ENCODE peak calls at places on chromosomes 4 and X, in seven cellular contexts. X is K562, Z is PC-3, Y is H9, P is IMR-90, J is endothelial cell of umbilical vein, M is PC-9. B is an unnamed sample.

GRCh38 chr4:17153572-17153971 is 255.1 kb upstream of the LDB2 start:
- DNase-seq in X (no peak), Z (no peak), Y (no peak), P (no peak), J (no peak), M (no peak), B (no peak)

GRCh38 chr4:20333141-20333690 is 81.5 kb downstream of the SLIT2 start:
- DNase-seq in X (no peak), Z (no peak), Y (no peak), P (no peak), J (no peak), M (no peak), B (no peak)

GRCh38 chr4:53121304-53121865 is 244.5 kb downstream of the SCFD2 start:
- DNase-seq in X (no peak), Z (no peak), Y (no peak), P (no peak), J (no peak), M (no peak), B (no peak)

GRCh38 chr4:143411527-143412480 is 75.1 kb downstream of the GAB1 start:
- DNase-seq in X (no peak), Z (no peak), Y (no peak), P (peak), J (peak), M (no peak), B (no peak)

GRCh38 chr4:91630764-91631163 is 673.0 kb upstream of the GRID2 start:
- DNase-seq in X (no peak), Z (no peak), Y (no peak), P (no peak), J (no peak), M (no peak), B (no peak)

GRCh38 chr4:135365065-135365464 is 1163.5 kb upstream of the PABPC4L start:
- DNase-seq in X (no peak), Z (peak), Y (no peak), P (peak), J (no peak), M (no peak), B (no peak)

GRCh38 chr4:986949-987688 is at the start of gene IDUA:
- DNase-seq in X (peak), Z (peak), Y (peak), P (peak), J (peak), M (peak), B (peak)

GRCh38 chr4:14807857-14808256 is 194.4 kb upstream of the CPEB2 start:
- DNase-seq in X (no peak), Z (no peak), Y (no peak), P (no peak), J (no peak), M (no peak), B (no peak)

GRCh38 chrX:11528623-11529022 is 137.1 kb downstream of the ARHGAP6 start:
- DNase-seq in X (no peak), Z (no peak), Y (no peak), P (no peak), J (no peak), M (no peak), B (no peak)

GRCh38 chrX:54639018-54639345 is 109.0 kb downstream of the GNL3L start:
- DNase-seq in X (no peak), Z (no peak), Y (no peak), P (no peak), J (no peak), M (no peak), B (no peak)

GRCh38 chrX:54640721-54641120 is 110.7 kb downstream of the GNL3L start:
- DNase-seq in X (no peak), Z (peak), Y (no peak), P (no peak), J (no peak), M (no peak), B (no peak)

GRCh38 chrX:54641530-54641929 is 111.5 kb downstream of the GNL3L start:
- DNase-seq in X (no peak), Z (peak), Y (peak), P (no peak), J (no peak), M (no peak), B (no peak)

GRCh38 chrX:54639346-54640102 is 109.5 kb downstream of the GNL3L start:
- DNase-seq in X (peak), Z (peak), Y (peak), P (peak), J (peak), M (peak), B (peak)

GRCh38 chrX:54640103-54640428 is 110.0 kb downstream of the GNL3L start:
- DNase-seq in X (no peak), Z (no peak), Y (no peak), P (no peak), J (no peak), M (no peak), B (no peak)
- H3K4me2 ChIP-seq in X (peak), Z (peak), Y (peak), P (peak), J (peak), M (peak), B (peak)

GRCh38 chr4:27624749-27625148 is 764.1 kb downstream of the STIM2 start:
- DNase-seq in X (no peak), Z (no peak), Y (no peak), P (no peak), J (no peak), M (no peak), B (no peak)

GRCh38 chr4:27628609-27629008 is 768.0 kb downstream of the STIM2 start:
- DNase-seq in X (no peak), Z (no peak), Y (no peak), P (no peak), J (no peak), M (no peak), B (no peak)

GRCh38 chr4:27629532-27630225 is 769.0 kb downstream of the STIM2 start:
- DNase-seq in X (no peak), Z (no peak), Y (no peak), P (no peak), J (no peak), M (no peak), B (no peak)
- H3K4me2 ChIP-seq in X (no peak), Z (no peak), Y (no peak), P (no peak), J (no peak), M (no peak), B (no peak)

GRCh38 chr4:185567828-185568442 is 32.6 kb upstream of the PDLIM3 start:
- DNase-seq in X (no peak), Z (no peak), Y (no peak), P (peak), J (peak), M (no peak), B (no peak)

GRCh38 chr4:185565696-185566095 is 30.4 kb upstream of the PDLIM3 start:
- DNase-seq in X (no peak), Z (no peak), Y (no peak), P (no peak), J (no peak), M (no peak), B (no peak)

GRCh38 chr4:185566425-185566824 is 31.1 kb upstream of the PDLIM3 start:
- DNase-seq in X (no peak), Z (no peak), Y (no peak), P (no peak), J (no peak), M (no peak), B (no peak)

GRCh38 chr4:185564355-185564754 is 29.0 kb upstream of the PDLIM3 start:
- DNase-seq in X (no peak), Z (no peak), Y (no peak), P (no peak), J (no peak), M (no peak), B (no peak)

DNA sequence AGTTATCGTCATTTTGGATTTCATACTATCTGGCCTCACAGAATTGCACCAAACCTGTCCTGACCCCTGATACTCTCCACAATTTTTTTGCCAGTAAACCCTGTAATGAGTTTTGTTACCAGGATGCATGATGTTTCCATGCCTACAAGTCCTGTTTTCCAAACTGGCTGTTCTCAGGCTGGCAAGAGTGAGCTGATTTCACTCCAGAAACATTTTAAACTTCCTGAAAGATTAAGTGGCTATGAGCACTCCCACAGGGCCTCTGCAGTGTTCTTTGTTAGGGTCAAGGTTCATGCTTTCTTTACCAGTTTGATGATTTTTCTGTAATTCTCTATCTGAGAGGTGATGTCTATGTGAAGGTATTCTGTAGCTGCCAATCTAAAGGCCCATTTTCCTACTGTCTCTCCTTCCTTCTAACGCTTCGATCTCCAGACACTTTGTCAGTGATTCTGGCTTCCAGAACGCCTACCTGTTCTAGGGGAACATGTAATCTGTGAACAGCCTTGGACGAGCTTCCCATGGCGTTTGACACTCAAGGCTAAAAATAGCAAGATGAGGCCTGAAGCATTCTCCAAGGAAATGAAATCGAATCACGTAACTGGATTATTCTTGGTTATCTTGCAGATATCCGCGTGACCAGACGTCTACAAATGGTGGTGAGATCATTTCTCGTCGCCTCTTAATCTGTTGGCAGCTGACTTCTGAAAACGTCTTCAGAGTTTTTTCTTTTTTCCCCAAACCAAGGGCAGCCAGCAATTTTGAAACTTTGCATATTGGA is 31.9 kb upstream of the PDLIM3 start:
- DNase-seq in X (no peak), Z (no peak), Y (no peak), P (peak), J (peak), M (no peak), B (peak)
- H3K4me2 ChIP-seq in X (no peak), Z (no peak), Y (no peak), P (peak), J (peak), M (no peak), B (no peak)

DNA sequence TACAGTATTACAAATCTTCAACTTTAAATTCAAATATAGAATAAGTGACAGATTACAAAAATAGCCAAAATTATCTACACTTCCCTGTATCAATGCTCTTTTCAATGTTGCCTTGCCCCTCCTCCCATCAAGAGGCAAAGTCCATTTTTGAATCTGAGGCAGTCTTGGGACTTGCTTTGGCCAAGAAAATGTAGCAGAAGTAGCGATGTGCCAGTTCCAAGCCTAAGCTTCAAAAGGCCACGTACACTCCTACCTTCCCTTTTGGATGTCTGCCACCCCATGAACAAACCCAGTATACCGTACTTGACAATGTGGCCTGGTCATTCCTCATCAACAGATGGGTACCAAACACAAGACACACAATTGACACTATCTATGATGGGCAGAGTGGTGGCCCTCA is 24.1 kb downstream of the SEC24D start:
- DNase-seq in X (no peak), Z (no peak), Y (no peak), P (no peak), J (no peak), M (no peak), B (no peak)
- H3K4me2 ChIP-seq in X (no peak), Z (no peak), Y (no peak), P (no peak), J (no peak), M (no peak), B (no peak)

GRCh38 chr4:74921490-74921889 is 11.4 kb upstream of the PARM1 start:
- DNase-seq in X (no peak), Z (no peak), Y (no peak), P (no peak), J (no peak), M (no peak), B (no peak)
- H3K4me2 ChIP-seq in X (no peak), Z (no peak), Y (no peak), P (no peak), J (no peak), M (no peak), B (no peak)

GRCh38 chrX:3280706-3281105 is 65.7 kb downstream of the MXRA5 start:
- DNase-seq in X (no peak), Z (no peak), Y (no peak), P (peak), J (no peak), M (no peak), B (no peak)

GRCh38 chrX:3290561-3290960 is 55.9 kb downstream of the MXRA5 start:
- DNase-seq in X (no peak), Z (no peak), Y (no peak), P (no peak), J (no peak), M (no peak), B (no peak)

GRCh38 chrX:3286196-3286920 is 60.1 kb downstream of the MXRA5 start:
- DNase-seq in X (no peak), Z (peak), Y (no peak), P (peak), J (peak), M (peak), B (no peak)
- H3K4me2 ChIP-seq in X (no peak), Z (peak), Y (no peak), P (peak), J (no peak), M (peak), B (peak)

GRCh38 chr4:10095296-10095991 is 21.2 kb downstream of the WDR1 start:
- DNase-seq in X (no peak), Z (peak), Y (no peak), P (no peak), J (no peak), M (peak), B (no peak)

GRCh38 chr4:10094841-10095240 is 21.8 kb downstream of the WDR1 start:
- DNase-seq in X (no peak), Z (no peak), Y (no peak), P (no peak), J (no peak), M (no peak), B (no peak)

GRCh38 chr4:10092481-10093272 is 23.9 kb downstream of the WDR1 start:
- DNase-seq in X (no peak), Z (no peak), Y (no peak), P (no peak), J (no peak), M (no peak), B (no peak)

GRCh38 chr4:10093273-10093621 is 23.4 kb downstream of the WDR1 start:
- DNase-seq in X (no peak), Z (no peak), Y (no peak), P (no peak), J (no peak), M (no peak), B (no peak)

GRCh38 chr4:10093801-10094552 is 22.6 kb downstream of the WDR1 start:
- DNase-seq in X (no peak), Z (no peak), Y (no peak), P (peak), J (peak), M (no peak), B (no peak)
- H3K4me2 ChIP-seq in X (no peak), Z (no peak), Y (no peak), P (peak), J (peak), M (no peak), B (no peak)